ENCODE peak calls at places on chromosomes 4 and X, in six cellular contexts. E is frontal cortex; P is HEK293T; Q is RCC 7860; H is stimulated activated effector memory CD8-positive, alpha-beta T cell treated with anti-CD3 and anti-CD28 coated beads, Interleukin-12 subunit alpha, Interleukin-12 subunit beta, amount 100 ng/mL, for 72 hours; T is NCI-H187. C is an unnamed sample.
A peak's percentile ranks its signal among the peaks of the same experiment; 100 is the strongest.

GRCh38 chrX:39688219-39688575 is 409.6 kb downstream of the BCOR start:
- DNase-seq in E (no peak), P (no peak), T (no peak), H (no peak), Q (no peak), C (no peak)

GRCh38 chr4:173258866-173259265 is 75.3 kb downstream of the HMGB2 start:
- DNase-seq in E (no peak), T (no peak), P (no peak), Q (no peak), H (no peak), C (no peak)

GRCh38 chr4:31737419-31737818 is 1017.2 kb downstream of the PCDH7 start:
- DNase-seq in E (no peak), H (no peak), Q (no peak), P (no peak), T (no peak), C (no peak)

GRCh38 chrX:138761380-138761779 is 49.9 kb upstream of the FGF13 start:
- DNase-seq in E (no peak), T (no peak), Q (no peak), H (no peak), P (no peak), C (no peak)

GRCh38 chr4:150960079-150960478 is 55.0 kb downstream of the LRBA start:
- DNase-seq in P (peak; percentile 23), Q (no peak), E (no peak), T (no peak), H (no peak), C (no peak)

GRCh38 chrX:2831471-2832228 is 2.9 kb downstream of the GYG2 start:
- DNase-seq in T (no peak), Q (no peak), P (no peak), H (no peak), E (no peak), C (no peak)

GRCh38 chrX:148582353-148582752 is 81.9 kb downstream of the AFF2 start:
- DNase-seq in P (no peak), T (no peak), H (no peak), E (no peak), Q (no peak), C (no peak)

GRCh38 chrX:12910424-12910823 is 4.0 kb downstream of the TLR8 start:
- DNase-seq in E (no peak), H (no peak), Q (no peak), P (no peak), T (no peak), C (no peak)

GRCh38 chr4:118352843-118353373 is at the start of gene PRSS12:
- DNase-seq in Q (peak; percentile 42), H (peak; percentile 79), P (peak; percentile 83), E (peak; percentile 54), T (peak; percentile 2), C (peak; percentile 70)

GRCh38 chrX:151151668-151152267 is 24.6 kb upstream of the GPR50 start:
- DNase-seq in P (peak; percentile 66), T (no peak), E (no peak), Q (peak; percentile 46), H (no peak), C (no peak)

GRCh38 chr4:36273276-36273675 is 8.1 kb upstream of the DTHD1 start:
- DNase-seq in E (no peak), P (no peak), Q (no peak), H (no peak), T (no peak), C (no peak)

GRCh38 chr4:129604632-129605031 is 508.7 kb downstream of the C4orf33 start:
- DNase-seq in T (no peak), P (no peak), E (no peak), Q (no peak), H (no peak), C (no peak)

GRCh38 chr4:3677671-3678070 is 88.5 kb upstream of the ADRA2C start:
- DNase-seq in Q (no peak), P (no peak), T (no peak), H (no peak), E (no peak), C (no peak)

GRCh38 chr4:170391066-170391754 is 301.5 kb upstream of the AADAT start:
- DNase-seq in T (no peak), E (no peak), H (no peak), P (no peak), Q (peak; percentile 98), C (no peak)

GRCh38 chrX:80572636-80573035 is 152.4 kb downstream of the TENT5D start:
- DNase-seq in T (no peak), Q (no peak), P (no peak), E (no peak), H (no peak), C (no peak)

GRCh38 chr4:143185253-143186107 is 763 bp downstream of the USP38 start:
- DNase-seq in T (peak; percentile 28), P (peak; percentile 8), E (no peak), Q (no peak), H (no peak), C (no peak)

GRCh38 chr4:113455081-113455480 is 306.5 kb downstream of the CAMK2D start:
- DNase-seq in Q (no peak), P (no peak), T (no peak), E (no peak), H (no peak), C (no peak)

GRCh38 chr4:80989921-80990544 is 40.5 kb upstream of the BMP3 start:
- DNase-seq in Q (peak; percentile 29), E (no peak), H (no peak), T (peak; percentile 37), P (peak; percentile 33), C (no peak)

GRCh38 chr4:76484654-76485053 is 49.6 kb downstream of the SHROOM3 start:
- DNase-seq in H (no peak), P (no peak), E (no peak), Q (no peak), T (no peak), C (no peak)

GRCh38 chrX:9912341-9912740 is 54.8 kb upstream of the CLDN34 start:
- DNase-seq in H (no peak), E (no peak), Q (no peak), P (no peak), T (peak; percentile 53), C (no peak)

GRCh38 chrX:70479197-70479969 is 34.7 kb downstream of the DLG3 start:
- DNase-seq in T (no peak), P (no peak), E (no peak), Q (peak; percentile 57), H (no peak), C (no peak)

GRCh38 chrX:56745019-56745418 is 16.0 kb downstream of the NBDY start:
- DNase-seq in T (no peak), H (no peak), E (no peak), P (no peak), Q (peak; percentile 23), C (no peak)

GRCh38 chrX:132877954-132878536 is 80.4 kb downstream of the HS6ST2 start:
- DNase-seq in H (no peak), E (no peak), P (no peak), Q (no peak), T (no peak), C (no peak)

GRCh38 chr4:141375855-141376254 is 155.2 kb downstream of the ZNF330 start:
- DNase-seq in T (no peak), P (peak; percentile 14), H (no peak), E (no peak), Q (peak; percentile 93), C (no peak)

GRCh38 chrX:25519258-25519657 is 503.5 kb upstream of the ARX start:
- DNase-seq in H (no peak), E (no peak), P (no peak), T (no peak), Q (no peak), C (no peak)

GRCh38 chr4:73194064-73194463 is 64.5 kb downstream of the ANKRD17 start:
- DNase-seq in P (no peak), E (no peak), T (no peak), Q (no peak), H (no peak), C (no peak)

GRCh38 chr4:151992755-151993154 is 231.9 kb upstream of the GATB start:
- DNase-seq in E (no peak), H (no peak), Q (no peak), T (no peak), P (no peak), C (no peak)

GRCh38 chrX:119573840-119574393 is 446 bp upstream of the UBE2A start:
- DNase-seq in T (no peak), P (peak; percentile 40), E (peak; percentile 20), Q (no peak), H (no peak), C (peak; percentile 25)

GRCh38 chrX:71214152-71214551 is 8.9 kb upstream of the GJB1 start:
- DNase-seq in T (no peak), P (no peak), H (no peak), Q (no peak), E (no peak), C (no peak)

GRCh38 chr4:65546882-65547281 is 123.4 kb downstream of the EPHA5 start:
- DNase-seq in H (no peak), P (no peak), Q (no peak), T (no peak), E (no peak), C (no peak)